ENCODE peak calls at places on chromosomes 2 and 18, in ten cellular contexts. I, B, A, G, L, W, X, U, N and H are unnamed samples.

GRCh38 chr2:72367530-72368225 is 220.0 kb upstream of the CYP26B1 start:
- DNase-seq in X (peak), W (peak), B (peak), A (peak), G (peak), U (peak), L (peak), I (no peak), N (peak), H (no peak)

GRCh38 chr2:96336104-96336775 is 674 bp downstream of the NCAPH start:
- DNase-seq in B (no peak), N (no peak), X (no peak), U (no peak), A (no peak), W (no peak), L (no peak), G (no peak), I (no peak), H (no peak)

GRCh38 chr2:25473131-25473530 is 131.4 kb upstream of the DNMT3A start:
- DNase-seq in L (no peak), W (no peak), N (no peak), U (no peak), G (no peak), X (no peak), B (no peak), A (no peak), I (no peak), H (no peak)

GRCh38 chr2:96353032-96353561 is 17.5 kb downstream of the NCAPH start:
- DNase-seq in A (no peak), X (peak), B (peak), G (no peak), N (no peak), L (peak), W (peak), U (peak), I (no peak), H (no peak)

GRCh38 chr2:240048237-240048636 is 5.1 kb downstream of the OR6B3 start:
- DNase-seq in W (no peak), I (no peak), G (no peak), X (no peak), L (no peak), B (no peak), A (no peak), N (no peak), U (no peak), H (no peak)

GRCh38 chr18:45998244-45998643 is 31.1 kb upstream of the EPG5 start:
- DNase-seq in I (no peak), N (no peak), L (no peak), G (no peak), W (no peak), B (no peak), A (no peak), X (no peak), U (no peak), H (no peak)

GRCh38 chr2:29691386-29691950 is 229.9 kb downstream of the ALK start:
- DNase-seq in U (no peak), W (no peak), N (no peak), B (no peak), A (no peak), G (no peak), X (no peak), I (no peak), L (no peak), H (no peak)

GRCh38 chr2:112584134-112584890 is at the start of gene CHCHD5:
- DNase-seq in X (peak), B (peak), W (peak), I (peak), N (peak), G (peak), A (peak), L (peak), U (peak), H (peak)

GRCh38 chr2:217379807-217380206 is 519.9 kb upstream of the TNP1 start:
- DNase-seq in I (no peak), L (no peak), X (no peak), A (no peak), W (no peak), U (no peak), N (no peak), B (no peak), G (no peak), H (no peak)

GRCh38 chr18:31583185-31583854 is 8.4 kb upstream of the TTR start:
- DNase-seq in N (no peak), G (peak), W (no peak), A (no peak), L (no peak), I (no peak), U (no peak), X (no peak), B (no peak), H (no peak)

GRCh38 chr2:88563134-88563533 is 64.1 kb downstream of the EIF2AK3 start:
- DNase-seq in U (no peak), G (no peak), A (no peak), I (no peak), N (no peak), W (no peak), L (no peak), B (no peak), X (no peak), H (no peak)

GRCh38 chr2:240818543-240819403 is 1.2 kb downstream of the KIF1A start:
- DNase-seq in X (no peak), U (no peak), A (no peak), I (peak), L (no peak), W (no peak), G (no peak), B (no peak), N (no peak), H (no peak)

GRCh38 chr18:48825101-48825745 is 125.5 kb downstream of the SMAD7 start:
- DNase-seq in N (no peak), W (peak), I (no peak), B (peak), X (peak), U (no peak), G (no peak), A (peak), L (peak), H (no peak)

GRCh38 chr2:199144036-199144435 is 313.7 kb downstream of the SATB2 start:
- DNase-seq in N (no peak), U (no peak), W (no peak), A (no peak), L (no peak), I (no peak), B (no peak), G (no peak), X (no peak), H (no peak)

GRCh38 chr2:197239434-197239833 is 71.1 kb downstream of the ANKRD44 start:
- DNase-seq in G (no peak), A (no peak), W (no peak), B (no peak), N (no peak), X (no peak), L (no peak), U (no peak), I (no peak), H (no peak)

GRCh38 chr18:59357928-59358327 is 1.1 kb downstream of the LMAN1 start:
- DNase-seq in A (no peak), L (no peak), U (peak), W (no peak), N (peak), I (no peak), X (peak), G (peak), B (no peak), H (no peak)

GRCh38 chr2:164975885-164976284 is 20.6 kb upstream of the SLC38A11 start:
- DNase-seq in G (no peak), L (no peak), A (no peak), U (no peak), W (no peak), I (no peak), X (no peak), B (no peak), N (no peak), H (no peak)

GRCh38 chr18:63553117-63553516 is 10.9 kb downstream of the SERPINB12 start:
- DNase-seq in A (no peak), B (no peak), L (no peak), X (peak), U (peak), I (no peak), W (no peak), G (no peak), N (peak), H (no peak)

GRCh38 chr2:74576830-74577229 is 22.3 kb downstream of the DOK1 start:
- DNase-seq in U (peak), W (peak), I (no peak), G (no peak), B (no peak), A (no peak), N (peak), X (peak), L (peak), H (no peak)

GRCh38 chr2:148867079-148867769 is 7.8 kb upstream of the KIF5C start:
- DNase-seq in G (no peak), N (no peak), B (no peak), L (no peak), A (no peak), I (peak), U (no peak), W (no peak), X (no peak), H (no peak)

GRCh38 chr2:239094727-239095266 is 246.9 kb downstream of the TWIST2 start:
- DNase-seq in B (no peak), L (no peak), G (no peak), X (no peak), N (no peak), U (no peak), A (no peak), I (peak), W (no peak), H (no peak)

GRCh38 chr2:85377083-85377482 is 22.5 kb downstream of the ELMOD3 start:
- DNase-seq in N (no peak), A (no peak), X (no peak), B (no peak), L (no peak), U (no peak), I (no peak), W (peak), G (no peak), H (no peak)

GRCh38 chr18:55317832-55318231 is 270.2 kb downstream of the TCF4 start:
- DNase-seq in N (no peak), U (no peak), A (no peak), G (no peak), L (no peak), I (no peak), W (no peak), B (no peak), X (no peak), H (no peak)

GRCh38 chr2:158443613-158444012 is 12.9 kb downstream of the CCDC148 start:
- DNase-seq in A (no peak), I (no peak), X (no peak), N (no peak), L (no peak), U (no peak), G (no peak), B (no peak), W (no peak), H (no peak)

DNA sequence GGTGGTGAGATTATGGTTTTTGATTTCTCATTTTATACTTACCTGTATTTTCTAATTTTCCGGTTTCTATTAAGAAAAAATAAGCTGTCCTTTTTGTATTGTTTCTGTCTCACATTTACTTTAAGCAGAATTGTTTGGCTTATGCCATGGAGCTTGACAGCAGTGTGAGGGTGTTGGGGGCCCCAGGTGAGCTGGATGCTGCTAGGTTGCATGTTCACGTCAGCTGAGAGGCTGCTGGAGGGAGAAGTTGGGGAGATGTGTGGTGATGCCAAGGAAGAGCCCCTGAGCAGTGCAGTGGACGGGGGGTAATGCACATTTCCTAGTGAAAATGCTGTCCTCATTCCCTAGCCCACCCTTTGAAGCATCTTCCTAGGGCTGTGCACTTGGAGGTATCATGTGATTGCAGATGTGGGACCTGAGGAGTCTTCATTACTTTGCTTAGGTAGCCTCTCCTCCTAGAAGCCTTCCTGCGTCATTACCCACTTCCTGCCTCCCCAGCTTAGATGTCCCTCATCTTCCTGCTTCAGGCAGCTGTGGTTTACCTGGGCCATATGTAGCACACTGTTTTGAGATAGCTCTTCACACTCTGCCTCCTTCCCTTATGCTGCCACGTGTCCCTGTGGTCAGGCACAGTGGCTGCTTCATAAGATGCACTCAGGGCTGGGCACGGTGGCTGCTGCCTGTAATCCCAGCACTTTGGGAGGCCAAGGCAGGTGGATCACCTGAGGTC is 16.2 kb downstream of the ATG16L1 start:
- DNase-seq in W (no peak), U (no peak), I (no peak), G (no peak), A (no peak), B (no peak), L (peak), N (no peak), X (no peak), H (peak)
- TF ChIP-seq CTCF in W (no peak), U (no peak), I (no peak), G (no peak), A (no peak), B (no peak), L (no peak), N (no peak), X (no peak), H (no peak)

GRCh38 chr2:105395691-105396090 is 3.2 kb downstream of the FHL2 start:
- DNase-seq in L (no peak), B (no peak), W (no peak), G (no peak), N (no peak), X (no peak), U (no peak), A (no peak), I (no peak), H (no peak)

GRCh38 chr2:105394951-105395611 is 3.8 kb downstream of the FHL2 start:
- DNase-seq in N (no peak), I (no peak), G (peak), B (no peak), X (peak), A (no peak), L (no peak), W (peak), U (no peak), H (no peak)

GRCh38 chr2:105391058-105391627 is 7.7 kb downstream of the FHL2 start:
- DNase-seq in A (no peak), N (no peak), L (no peak), B (no peak), X (peak), U (no peak), G (peak), I (no peak), W (peak), H (no peak)

GRCh38 chr2:105391763-105392662 is 6.8 kb downstream of the FHL2 start:
- DNase-seq in X (peak), I (no peak), B (no peak), G (no peak), N (no peak), A (no peak), L (no peak), W (peak), U (no peak), H (no peak)

GRCh38 chr2:105393373-105394055 is 5.3 kb downstream of the FHL2 start:
- DNase-seq in A (no peak), L (no peak), B (no peak), I (no peak), W (peak), X (peak), G (no peak), U (no peak), N (no peak), H (no peak)
- TF ChIP-seq CTCF in A (no peak), L (no peak), B (no peak), I (no peak), W (no peak), X (no peak), G (no peak), U (no peak), N (no peak), H (no peak)

GRCh38 chr2:232983669-232983991 is 29.4 kb downstream of the NGEF start:
- DNase-seq in G (no peak), L (no peak), X (no peak), U (no peak), A (no peak), I (no peak), B (peak), N (no peak), W (no peak), H (no peak)
- TF ChIP-seq CTCF in G (no peak), L (no peak), X (no peak), U (no peak), A (no peak), I (no peak), B (no peak), N (no peak), W (no peak), H (no peak)

GRCh38 chr2:36318547-36318946 is 37.0 kb upstream of the CRIM1 start:
- DNase-seq in U (peak), W (no peak), X (peak), L (no peak), B (no peak), N (no peak), G (peak), A (no peak), I (no peak), H (no peak)
- TF ChIP-seq CTCF in U (peak), W (no peak), X (peak), L (no peak), B (no peak), N (peak), G (peak), A (no peak), I (no peak), H (no peak)